ENCODE peak calls at places on chromosomes 2 and 18, in five cellular contexts. V is astrocyte; Q is stomach; H is CD8-positive, alpha-beta T cell; X is spleen. T is an unnamed sample.

GRCh38 chr2:105797298-105797819 is 52.6 kb downstream of the NCK2 start:
- DNase-seq in V (no peak), Q (no peak), H (no peak), X (no peak), T (no peak)

GRCh38 chr18:70256994-70257393 is 31.9 kb upstream of the SOCS6 start:
- DNase-seq in V (no peak), Q (no peak), H (no peak), X (no peak), T (no peak)

GRCh38 chr18:77144451-77145118 is 12.0 kb upstream of the MBP start:
- DNase-seq in V (no peak), Q (no peak), H (no peak), X (no peak), T (no peak)

GRCh38 chr2:64946737-64947090 is 42.5 kb upstream of the SLC1A4 start:
- DNase-seq in V (no peak), Q (no peak), H (no peak), X (no peak), T (no peak)

GRCh38 chr2:98917031-98917459 is 19.0 kb downstream of the CRACDL start:
- DNase-seq in V (peak), Q (no peak), H (no peak), X (no peak), T (no peak)

GRCh38 chr2:29108225-29108624 is 7.0 kb upstream of the CLIP4 start:
- DNase-seq in V (peak), Q (no peak), H (no peak), X (no peak), T (no peak)

GRCh38 chr2:209721497-209721896 is 50.1 kb upstream of the UNC80 start:
- DNase-seq in V (peak), Q (no peak), H (no peak), X (no peak), T (no peak)

GRCh38 chr2:142974288-142975024 is 97.0 kb downstream of the KYNU start:
- DNase-seq in V (peak), Q (no peak), H (no peak), X (no peak), T (no peak)

GRCh38 chr18:23498877-23499570 is 4.3 kb upstream of the RMC1 start:
- DNase-seq in V (peak), Q (peak), H (peak), X (peak), T (no peak)

GRCh38 chr2:19031642-19032041 is 326.8 kb downstream of the OSR1 start:
- DNase-seq in V (no peak), Q (no peak), H (no peak), X (no peak), T (no peak)

GRCh38 chr2:146992466-146992865 is 852.4 kb upstream of the ACVR2A start:
- DNase-seq in V (no peak), Q (no peak), H (no peak), X (no peak), T (no peak)

GRCh38 chr2:48175254-48175653 is 269.0 kb upstream of the FBXO11 start:
- DNase-seq in V (peak), Q (no peak), H (no peak), X (no peak), T (no peak)

GRCh38 chr2:203623104-203623503 is 83.3 kb upstream of the CD28 start:
- DNase-seq in V (peak), Q (no peak), H (no peak), X (no peak), T (no peak)

GRCh38 chr2:100640329-100641114 is 77.7 kb downstream of the PDCL3 start:
- DNase-seq in V (peak), Q (no peak), H (no peak), X (no peak), T (no peak)

GRCh38 chr18:78605255-78605654 is 374.4 kb upstream of the SALL3 start:
- DNase-seq in V (no peak), Q (no peak), H (no peak), X (peak), T (no peak)

GRCh38 chr2:217950401-217950871 is 52.4 kb downstream of the TNS1 start:
- DNase-seq in V (no peak), Q (peak), H (no peak), X (peak), T (no peak)
- H3K27ac ChIP-seq in V (no peak), Q (peak), H (no peak), X (no peak), T (peak)

DNA sequence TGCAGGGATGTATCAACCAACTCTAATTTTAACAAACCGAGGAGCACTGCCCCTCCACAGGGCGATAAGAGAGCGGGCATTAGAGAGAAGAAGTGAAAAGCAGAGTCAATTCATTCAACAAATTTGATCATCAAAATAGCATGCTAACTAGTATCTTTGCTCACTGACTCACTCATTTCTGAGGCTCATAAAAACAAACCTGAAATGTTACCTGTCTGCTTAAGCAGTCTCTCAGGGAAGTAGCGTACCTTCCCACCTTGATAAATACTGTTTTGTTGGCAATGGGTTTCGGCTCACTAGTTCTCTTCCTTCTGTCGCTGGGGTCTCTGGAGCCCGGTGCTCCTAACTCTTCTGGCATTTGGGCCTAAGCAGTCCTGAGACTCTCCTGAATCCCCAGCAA is 248.8 kb downstream of the IRS1 start:
- DNase-seq in V (no peak), Q (no peak), H (no peak), X (no peak), T (no peak)
- TF ChIP-seq CTCF in V (no peak), Q (no peak), H (no peak), X (no peak), T (no peak)

GRCh38 chr2:207205173-207205957 is 39.6 kb upstream of the KLF7 start:
- DNase-seq in V (no peak), Q (no peak), H (no peak), X (no peak), T (no peak)
- H3K4me3 ChIP-seq in V (no peak), Q (no peak), H (no peak), X (no peak), T (no peak)

GRCh38 chr2:54475285-54475684 is 19.2 kb downstream of the SPTBN1 start:
- DNase-seq in V (no peak), Q (no peak), H (no peak), X (no peak), T (no peak)

GRCh38 chr2:54476852-54477251 is 20.7 kb downstream of the SPTBN1 start:
- DNase-seq in V (peak), Q (no peak), H (no peak), X (no peak), T (no peak)

GRCh38 chr2:54478899-54479298 is 22.8 kb downstream of the SPTBN1 start:
- DNase-seq in V (no peak), Q (no peak), H (no peak), X (no peak), T (no peak)

GRCh38 chr2:54473876-54474275 is 17.7 kb downstream of the SPTBN1 start:
- DNase-seq in V (peak), Q (no peak), H (no peak), X (no peak), T (no peak)

GRCh38 chr2:54475919-54476318 is 19.8 kb downstream of the SPTBN1 start:
- DNase-seq in V (no peak), Q (no peak), H (no peak), X (no peak), T (no peak)
- H3K27ac ChIP-seq in V (no peak), Q (no peak), H (no peak), X (no peak), T (no peak)